ENCODE peak calls at places on chromosomes 6 and 20, in six cellular contexts. One of them, this sample, is unnamed.

GRCh38 chr6:151681426-151682059 is 125.9 kb upstream of the ESR1 start:
- DNase-seq in activated naive CD4-positive, alpha-beta T cell treated with Interleukin-2 at 50 U/mL for 16 hours: no peak
- DNase-seq in NCI-H2029: no peak
- DNase-seq in dermis microvascular lymphatic vessel endothelial cell: peak
- DNase-seq in activated T-cell treated with anti-CD3 and anti-CD28 coated beads for 1 hour: no peak
- DNase-seq in EL: no peak
- DNase-seq in this sample: no peak

GRCh38 chr6:113642714-113643442 is 214.3 kb upstream of the MARCKS start:
- DNase-seq in NCI-H2029: peak
- DNase-seq in activated T-cell treated with anti-CD3 and anti-CD28 coated beads for 1 hour: no peak
- DNase-seq in EL: peak
- DNase-seq in dermis microvascular lymphatic vessel endothelial cell: peak
- DNase-seq in activated naive CD4-positive, alpha-beta T cell treated with Interleukin-2 at 50 U/mL for 16 hours: no peak
- DNase-seq in this sample: no peak

GRCh38 chr6:145761584-145761983 is 26.3 kb upstream of the EPM2A start:
- DNase-seq in NCI-H2029: no peak
- DNase-seq in activated T-cell treated with anti-CD3 and anti-CD28 coated beads for 1 hour: no peak
- DNase-seq in activated naive CD4-positive, alpha-beta T cell treated with Interleukin-2 at 50 U/mL for 16 hours: no peak
- DNase-seq in dermis microvascular lymphatic vessel endothelial cell: no peak
- DNase-seq in EL: no peak
- DNase-seq in this sample: no peak

GRCh38 chr6:42142118-42142835 is at the start of gene C6orf132:
- DNase-seq in EL: peak
- DNase-seq in NCI-H2029: peak
- DNase-seq in activated T-cell treated with anti-CD3 and anti-CD28 coated beads for 1 hour: no peak
- DNase-seq in dermis microvascular lymphatic vessel endothelial cell: peak
- DNase-seq in activated naive CD4-positive, alpha-beta T cell treated with Interleukin-2 at 50 U/mL for 16 hours: no peak
- DNase-seq in this sample: no peak

GRCh38 chr20:40134176-40134575 is 554.9 kb downstream of the MAFB start:
- DNase-seq in activated naive CD4-positive, alpha-beta T cell treated with Interleukin-2 at 50 U/mL for 16 hours: no peak
- DNase-seq in dermis microvascular lymphatic vessel endothelial cell: no peak
- DNase-seq in EL: no peak
- DNase-seq in activated T-cell treated with anti-CD3 and anti-CD28 coated beads for 1 hour: no peak
- DNase-seq in NCI-H2029: no peak
- DNase-seq in this sample: no peak

GRCh38 chr6:138161118-138161433 is 663 bp upstream of the ARFGEF3 start:
- DNase-seq in activated naive CD4-positive, alpha-beta T cell treated with Interleukin-2 at 50 U/mL for 16 hours: no peak
- DNase-seq in activated T-cell treated with anti-CD3 and anti-CD28 coated beads for 1 hour: no peak
- DNase-seq in EL: no peak
- DNase-seq in dermis microvascular lymphatic vessel endothelial cell: no peak
- DNase-seq in NCI-H2029: no peak
- DNase-seq in this sample: no peak

GRCh38 chr20:53238121-53238660 is 266.0 kb downstream of the TSHZ2 start:
- DNase-seq in dermis microvascular lymphatic vessel endothelial cell: no peak
- DNase-seq in activated T-cell treated with anti-CD3 and anti-CD28 coated beads for 1 hour: no peak
- DNase-seq in EL: no peak
- DNase-seq in NCI-H2029: no peak
- DNase-seq in activated naive CD4-positive, alpha-beta T cell treated with Interleukin-2 at 50 U/mL for 16 hours: no peak
- DNase-seq in this sample: no peak

GRCh38 chr20:33724439-33725094 is 4.5 kb upstream of the PXMP4 start:
- DNase-seq in dermis microvascular lymphatic vessel endothelial cell: no peak
- DNase-seq in activated T-cell treated with anti-CD3 and anti-CD28 coated beads for 1 hour: no peak
- DNase-seq in activated naive CD4-positive, alpha-beta T cell treated with Interleukin-2 at 50 U/mL for 16 hours: no peak
- DNase-seq in EL: no peak
- DNase-seq in NCI-H2029: no peak
- DNase-seq in this sample: no peak

GRCh38 chr6:4808396-4808795 is 32.2 kb downstream of the CDYL start:
- DNase-seq in NCI-H2029: no peak
- DNase-seq in dermis microvascular lymphatic vessel endothelial cell: no peak
- DNase-seq in activated naive CD4-positive, alpha-beta T cell treated with Interleukin-2 at 50 U/mL for 16 hours: no peak
- DNase-seq in activated T-cell treated with anti-CD3 and anti-CD28 coated beads for 1 hour: no peak
- DNase-seq in EL: no peak
- DNase-seq in this sample: no peak

GRCh38 chr6:89797317-89797716 is 22.3 kb downstream of the MDN1 start:
- DNase-seq in activated T-cell treated with anti-CD3 and anti-CD28 coated beads for 1 hour: no peak
- DNase-seq in NCI-H2029: no peak
- DNase-seq in dermis microvascular lymphatic vessel endothelial cell: no peak
- DNase-seq in EL: peak
- DNase-seq in activated naive CD4-positive, alpha-beta T cell treated with Interleukin-2 at 50 U/mL for 16 hours: no peak
- DNase-seq in this sample: no peak

GRCh38 chr6:148629197-148629909 is 117.5 kb upstream of the UST start:
- DNase-seq in EL: peak
- DNase-seq in activated naive CD4-positive, alpha-beta T cell treated with Interleukin-2 at 50 U/mL for 16 hours: no peak
- DNase-seq in NCI-H2029: no peak
- DNase-seq in dermis microvascular lymphatic vessel endothelial cell: no peak
- DNase-seq in activated T-cell treated with anti-CD3 and anti-CD28 coated beads for 1 hour: no peak
- DNase-seq in this sample: no peak

GRCh38 chr6:131255434-131255833 is 120.2 kb downstream of the AKAP7 start:
- DNase-seq in NCI-H2029: no peak
- DNase-seq in activated T-cell treated with anti-CD3 and anti-CD28 coated beads for 1 hour: no peak
- DNase-seq in EL: no peak
- DNase-seq in dermis microvascular lymphatic vessel endothelial cell: no peak
- DNase-seq in activated naive CD4-positive, alpha-beta T cell treated with Interleukin-2 at 50 U/mL for 16 hours: no peak
- DNase-seq in this sample: no peak

GRCh38 chr6:156950084-156950483 is 172.9 kb downstream of the ARID1B start:
- DNase-seq in dermis microvascular lymphatic vessel endothelial cell: no peak
- DNase-seq in activated T-cell treated with anti-CD3 and anti-CD28 coated beads for 1 hour: no peak
- DNase-seq in NCI-H2029: no peak
- DNase-seq in EL: no peak
- DNase-seq in activated naive CD4-positive, alpha-beta T cell treated with Interleukin-2 at 50 U/mL for 16 hours: no peak
- DNase-seq in this sample: no peak

GRCh38 chr6:139753198-139753861 is 378.9 kb upstream of the CITED2 start:
- DNase-seq in activated T-cell treated with anti-CD3 and anti-CD28 coated beads for 1 hour: no peak
- DNase-seq in EL: peak
- DNase-seq in dermis microvascular lymphatic vessel endothelial cell: no peak
- DNase-seq in activated naive CD4-positive, alpha-beta T cell treated with Interleukin-2 at 50 U/mL for 16 hours: no peak
- DNase-seq in NCI-H2029: no peak
- DNase-seq in this sample: no peak

GRCh38 chr6:132728616-132729015 is 14.8 kb upstream of the VNN1 start:
- DNase-seq in activated T-cell treated with anti-CD3 and anti-CD28 coated beads for 1 hour: no peak
- DNase-seq in activated naive CD4-positive, alpha-beta T cell treated with Interleukin-2 at 50 U/mL for 16 hours: no peak
- DNase-seq in dermis microvascular lymphatic vessel endothelial cell: no peak
- DNase-seq in EL: no peak
- DNase-seq in NCI-H2029: no peak
- DNase-seq in this sample: no peak

GRCh38 chr6:139881728-139882211 is 507.3 kb upstream of the CITED2 start:
- DNase-seq in EL: peak
- DNase-seq in activated T-cell treated with anti-CD3 and anti-CD28 coated beads for 1 hour: no peak
- DNase-seq in NCI-H2029: no peak
- DNase-seq in dermis microvascular lymphatic vessel endothelial cell: peak
- DNase-seq in activated naive CD4-positive, alpha-beta T cell treated with Interleukin-2 at 50 U/mL for 16 hours: no peak
- DNase-seq in this sample: peak

GRCh38 chr6:94300424-94301144 is 881.2 kb upstream of the EPHA7 start:
- DNase-seq in EL: no peak
- DNase-seq in activated T-cell treated with anti-CD3 and anti-CD28 coated beads for 1 hour: no peak
- DNase-seq in NCI-H2029: peak
- DNase-seq in activated naive CD4-positive, alpha-beta T cell treated with Interleukin-2 at 50 U/mL for 16 hours: no peak
- DNase-seq in dermis microvascular lymphatic vessel endothelial cell: no peak
- DNase-seq in this sample: no peak

GRCh38 chr20:25197173-25197869 is 1.8 kb downstream of the ENTPD6 start:
- DNase-seq in dermis microvascular lymphatic vessel endothelial cell: no peak
- DNase-seq in NCI-H2029: no peak
- DNase-seq in activated naive CD4-positive, alpha-beta T cell treated with Interleukin-2 at 50 U/mL for 16 hours: no peak
- DNase-seq in activated T-cell treated with anti-CD3 and anti-CD28 coated beads for 1 hour: no peak
- DNase-seq in EL: no peak
- DNase-seq in this sample: no peak

GRCh38 chr6:164107297-164107995 is 692.9 kb downstream of the QKI start:
- DNase-seq in dermis microvascular lymphatic vessel endothelial cell: no peak
- DNase-seq in EL: peak
- DNase-seq in activated T-cell treated with anti-CD3 and anti-CD28 coated beads for 1 hour: no peak
- DNase-seq in activated naive CD4-positive, alpha-beta T cell treated with Interleukin-2 at 50 U/mL for 16 hours: no peak
- DNase-seq in NCI-H2029: no peak
- DNase-seq in this sample: no peak

GRCh38 chr20:62977613-62978558 is 25.4 kb downstream of the SLC17A9 start:
- DNase-seq in activated T-cell treated with anti-CD3 and anti-CD28 coated beads for 1 hour: peak
- DNase-seq in EL: no peak
- DNase-seq in dermis microvascular lymphatic vessel endothelial cell: no peak
- DNase-seq in activated naive CD4-positive, alpha-beta T cell treated with Interleukin-2 at 50 U/mL for 16 hours: peak
- DNase-seq in NCI-H2029: peak
- DNase-seq in this sample: peak

GRCh38 chr6:72657798-72658197 is 35.9 kb downstream of the KCNQ5 start:
- DNase-seq in EL: peak
- DNase-seq in activated naive CD4-positive, alpha-beta T cell treated with Interleukin-2 at 50 U/mL for 16 hours: no peak
- DNase-seq in dermis microvascular lymphatic vessel endothelial cell: no peak
- DNase-seq in activated T-cell treated with anti-CD3 and anti-CD28 coated beads for 1 hour: no peak
- DNase-seq in NCI-H2029: no peak
- DNase-seq in this sample: no peak

GRCh38 chr6:99613705-99614429 is 7.2 kb downstream of the PRDM13 start:
- DNase-seq in dermis microvascular lymphatic vessel endothelial cell: no peak
- DNase-seq in NCI-H2029: no peak
- DNase-seq in activated naive CD4-positive, alpha-beta T cell treated with Interleukin-2 at 50 U/mL for 16 hours: no peak
- DNase-seq in activated T-cell treated with anti-CD3 and anti-CD28 coated beads for 1 hour: no peak
- DNase-seq in EL: peak
- DNase-seq in this sample: peak

GRCh38 chr6:25697537-25698340 is 45.7 kb downstream of the SCGN start:
- DNase-seq in EL: peak
- DNase-seq in activated naive CD4-positive, alpha-beta T cell treated with Interleukin-2 at 50 U/mL for 16 hours: no peak
- DNase-seq in dermis microvascular lymphatic vessel endothelial cell: no peak
- DNase-seq in NCI-H2029: no peak
- DNase-seq in activated T-cell treated with anti-CD3 and anti-CD28 coated beads for 1 hour: no peak
- DNase-seq in this sample: no peak

GRCh38 chr20:64071341-64072332 is 7.7 kb downstream of the RGS19 start:
- DNase-seq in activated T-cell treated with anti-CD3 and anti-CD28 coated beads for 1 hour: no peak
- DNase-seq in EL: no peak
- DNase-seq in NCI-H2029: no peak
- DNase-seq in dermis microvascular lymphatic vessel endothelial cell: no peak
- DNase-seq in activated naive CD4-positive, alpha-beta T cell treated with Interleukin-2 at 50 U/mL for 16 hours: no peak
- DNase-seq in this sample: no peak

GRCh38 chr6:55937227-55937626 is 61.8 kb upstream of the BMP5 start:
- DNase-seq in activated naive CD4-positive, alpha-beta T cell treated with Interleukin-2 at 50 U/mL for 16 hours: no peak
- DNase-seq in dermis microvascular lymphatic vessel endothelial cell: no peak
- DNase-seq in activated T-cell treated with anti-CD3 and anti-CD28 coated beads for 1 hour: no peak
- DNase-seq in EL: no peak
- DNase-seq in NCI-H2029: no peak
- DNase-seq in this sample: no peak

GRCh38 chr6:90695316-90695715 is 108.4 kb upstream of the MAP3K7 start:
- DNase-seq in activated T-cell treated with anti-CD3 and anti-CD28 coated beads for 1 hour: no peak
- DNase-seq in NCI-H2029: no peak
- DNase-seq in EL: no peak
- DNase-seq in dermis microvascular lymphatic vessel endothelial cell: no peak
- DNase-seq in activated naive CD4-positive, alpha-beta T cell treated with Interleukin-2 at 50 U/mL for 16 hours: no peak
- DNase-seq in this sample: no peak

GRCh38 chr20:3433720-3434119 is 26.3 kb upstream of the DNAAF9 start:
- DNase-seq in activated naive CD4-positive, alpha-beta T cell treated with Interleukin-2 at 50 U/mL for 16 hours: no peak
- DNase-seq in NCI-H2029: no peak
- DNase-seq in activated T-cell treated with anti-CD3 and anti-CD28 coated beads for 1 hour: no peak
- DNase-seq in EL: no peak
- DNase-seq in dermis microvascular lymphatic vessel endothelial cell: no peak
- DNase-seq in this sample: no peak

GRCh38 chr6:29603930-29604329 is 19.0 kb downstream of the OR2H2 start:
- DNase-seq in dermis microvascular lymphatic vessel endothelial cell: no peak
- DNase-seq in NCI-H2029: no peak
- DNase-seq in EL: no peak
- DNase-seq in activated naive CD4-positive, alpha-beta T cell treated with Interleukin-2 at 50 U/mL for 16 hours: no peak
- DNase-seq in activated T-cell treated with anti-CD3 and anti-CD28 coated beads for 1 hour: no peak
- DNase-seq in this sample: no peak

This sample was measured in memory B cell.